ENCODE peak calls at places on chromosomes 11 and 22, in five cellular contexts. W, U, K, S and H are unnamed samples.

GRCh38 chr22:38867496-38868285 is 4.3 kb downstream of the CBX6 start:
- DNase-seq in S (no peak), U (no peak), W (no peak), K (peak; percentile 43), H (no peak)

GRCh38 chr11:15106201-15106965 is 8.3 kb upstream of the INSC start:
- DNase-seq in W (no peak), S (no peak), U (peak; percentile 75), K (no peak), H (no peak)

GRCh38 chr22:28442264-28442950 is 237.2 kb downstream of the TTC28 start:
- DNase-seq in U (peak; percentile 6), W (no peak), S (no peak), K (peak; percentile 91), H (no peak)

GRCh38 chr11:72899238-72899637 is 85.0 kb downstream of the ATG16L2 start:
- DNase-seq in U (no peak), K (no peak), W (no peak), S (no peak), H (no peak)

GRCh38 chr11:127106142-127106541 is 105.6 kb upstream of the KIRREL3 start:
- DNase-seq in W (no peak), S (no peak), K (peak; percentile 71), U (no peak), H (no peak)

GRCh38 chr22:27554106-27554814 is 247.3 kb downstream of the MN1 start:
- DNase-seq in W (no peak), U (no peak), S (no peak), K (no peak), H (no peak)

GRCh38 chr11:94776351-94777321 is 8.5 kb downstream of the AMOTL1 start:
- DNase-seq in K (peak; percentile 85), S (no peak), W (no peak), U (no peak), H (no peak)

GRCh38 chr11:35031869-35032268 is 107.1 kb upstream of the CD44 start:
- DNase-seq in K (no peak), S (peak; percentile 70), W (no peak), U (no peak), H (no peak)

GRCh38 chr11:66317766-66318575 is 1.1 kb upstream of the CD248 start:
- DNase-seq in S (no peak), W (no peak), K (peak; percentile 78), U (no peak), H (no peak)

GRCh38 chr11:118649941-118650340 is 29.5 kb downstream of the TREH start:
- DNase-seq in S (no peak), K (no peak), U (no peak), W (no peak), H (no peak)

GRCh38 chr11:43547900-43548381 is 132.6 kb upstream of the HSD17B12 start:
- DNase-seq in K (peak; percentile 69), U (no peak), W (no peak), S (no peak), H (no peak)

GRCh38 chr22:41286639-41287091 is 678 bp upstream of the RANGAP1 start:
- DNase-seq in K (no peak), W (no peak), U (no peak), S (no peak), H (no peak)

GRCh38 chr11:126048198-126048597 is 14.5 kb downstream of the CDON start:
- DNase-seq in S (no peak), U (no peak), W (no peak), K (no peak), H (no peak)

GRCh38 chr22:35299217-35299716 is 427 bp upstream of the TOM1 start:
- DNase-seq in K (no peak), S (peak; percentile 15), U (no peak), W (no peak), H (no peak)

GRCh38 chr11:24082241-24082640 is 414.6 kb upstream of the LUZP2 start:
- DNase-seq in U (no peak), K (no peak), W (no peak), S (no peak), H (no peak)

GRCh38 chr11:70292166-70292565 is 21.7 kb downstream of the PPFIA1 start:
- DNase-seq in K (no peak), S (no peak), U (no peak), W (no peak), H (no peak)

GRCh38 chr11:67194096-67194495 is 72.2 kb upstream of the GRK2 start:
- DNase-seq in S (no peak), W (no peak), K (no peak), U (no peak), H (no peak)

GRCh38 chr11:8917157-8917820 is 6.3 kb downstream of the AKIP1 start:
- DNase-seq in W (no peak), U (no peak), S (no peak), K (peak; percentile 70), H (peak; percentile 69)

GRCh38 chr11:25566298-25567200 is 765.4 kb upstream of the ANO3 start:
- DNase-seq in W (no peak), U (no peak), K (no peak), S (no peak), H (no peak)

DNA sequence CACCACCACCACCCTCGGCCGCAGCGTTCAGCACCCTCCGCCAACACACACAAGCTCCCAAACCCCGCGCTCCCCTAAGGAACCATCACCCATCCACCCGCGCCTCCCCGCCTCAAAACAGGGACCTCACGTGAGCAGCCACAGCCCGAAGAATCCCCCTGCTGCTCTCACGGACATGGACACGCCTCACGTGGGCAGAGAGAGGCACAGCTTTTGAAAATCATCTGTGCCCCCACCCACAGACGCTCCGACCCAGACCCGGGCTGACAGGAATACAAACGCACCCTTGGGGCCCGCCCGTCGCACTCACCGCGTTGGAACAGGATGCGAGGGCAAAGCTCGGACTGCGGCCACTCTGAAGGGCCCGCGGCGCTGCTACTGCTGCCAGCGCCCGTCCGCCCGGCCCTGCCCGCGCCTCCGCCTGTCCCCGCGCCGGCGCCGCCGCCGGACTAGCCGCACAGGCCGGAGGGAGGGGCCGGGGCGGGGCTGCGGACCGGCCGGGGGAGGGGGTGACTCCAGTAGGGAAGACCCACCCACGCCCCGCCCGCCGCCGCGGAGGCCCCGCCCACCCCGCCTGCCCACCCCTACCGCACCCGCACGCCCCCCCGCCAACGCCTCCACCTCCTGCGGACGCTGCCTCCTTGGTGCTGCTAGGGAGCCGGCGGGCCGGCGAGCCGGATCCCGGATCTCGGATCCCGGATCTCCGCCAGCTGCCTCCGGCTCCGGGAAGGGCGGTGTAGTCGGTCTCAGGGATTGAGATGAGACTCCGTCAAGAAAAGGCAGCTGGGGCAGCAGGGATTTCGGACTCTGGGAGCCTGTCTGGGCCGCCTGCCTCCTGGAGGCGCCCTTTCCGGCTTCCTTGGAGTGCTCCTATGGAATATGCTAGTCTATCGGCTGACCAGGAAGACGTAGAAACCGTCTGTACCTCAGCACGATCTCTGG is at the start of gene TRIM3:
- DNase-seq in W (peak; percentile 30), U (peak; percentile 60), S (peak; percentile 64), K (peak; percentile 98), H (peak; percentile 44)
- TF ChIP-seq CTCF in W (peak; percentile 42), U (no peak), S (peak; percentile 80), K (peak; percentile 53), H (peak; percentile 67)

DNA sequence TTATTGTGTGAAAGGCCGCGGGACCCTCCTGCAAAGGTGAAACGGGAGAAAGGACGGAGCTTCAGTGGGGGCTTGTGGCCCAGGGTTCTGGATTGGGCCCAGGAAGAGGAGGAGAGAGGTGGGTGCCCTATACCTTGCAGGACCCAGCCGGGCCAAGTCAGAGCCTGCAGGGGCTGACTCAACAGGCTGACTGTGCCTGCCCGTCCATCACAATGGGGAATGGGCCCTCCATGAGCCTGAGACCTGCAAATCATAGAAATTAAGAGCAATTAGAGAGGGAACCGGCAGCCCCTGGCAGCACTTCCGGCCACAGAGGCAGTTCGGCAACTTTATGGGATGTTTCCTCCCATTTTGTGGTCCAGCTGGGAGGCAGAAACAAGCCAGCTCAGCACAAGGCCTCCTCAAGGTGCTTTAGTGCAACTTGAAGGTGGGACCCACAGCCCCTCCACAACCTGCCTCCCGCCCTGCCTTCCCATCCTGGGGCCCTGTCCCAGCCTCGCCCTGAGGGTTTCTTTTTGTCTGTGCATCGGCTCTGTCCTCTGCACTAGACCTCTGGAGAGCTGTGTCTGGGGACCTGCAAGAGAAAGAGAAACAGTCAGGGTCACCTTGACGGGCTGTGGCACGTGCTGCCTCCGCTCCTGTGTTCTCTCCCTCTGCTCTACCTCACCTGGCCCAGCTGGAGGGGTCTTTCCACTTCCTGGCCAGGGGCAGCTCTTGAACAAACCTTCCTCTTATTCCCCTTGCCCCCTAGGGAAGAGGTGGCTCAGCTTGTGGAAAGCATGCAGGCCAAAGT is 19.1 kb upstream of the NECTIN1 start:
- DNase-seq in S (no peak), U (no peak), W (no peak), K (no peak), H (no peak)
- H3K36me3 ChIP-seq in S (no peaks in the 10 kb centered on the region), U (no peaks in the 10 kb centered on the region), W (no peaks in the 10 kb centered on the region), K (no peaks in the 10 kb centered on the region), H (no peaks in the 10 kb centered on the region)

GRCh38 chr22:19843857-19844422 is 10.7 kb downstream of the GNB1L start:
- DNase-seq in K (no peak), U (no peak), S (no peak), W (no peak), H (no peak)
- H3K4me3 ChIP-seq in K (no peak overlapping the region), U (no peak overlapping the region), S (no peak overlapping the region), W (no peak overlapping the region), H (no peak overlapping the region)

DNA sequence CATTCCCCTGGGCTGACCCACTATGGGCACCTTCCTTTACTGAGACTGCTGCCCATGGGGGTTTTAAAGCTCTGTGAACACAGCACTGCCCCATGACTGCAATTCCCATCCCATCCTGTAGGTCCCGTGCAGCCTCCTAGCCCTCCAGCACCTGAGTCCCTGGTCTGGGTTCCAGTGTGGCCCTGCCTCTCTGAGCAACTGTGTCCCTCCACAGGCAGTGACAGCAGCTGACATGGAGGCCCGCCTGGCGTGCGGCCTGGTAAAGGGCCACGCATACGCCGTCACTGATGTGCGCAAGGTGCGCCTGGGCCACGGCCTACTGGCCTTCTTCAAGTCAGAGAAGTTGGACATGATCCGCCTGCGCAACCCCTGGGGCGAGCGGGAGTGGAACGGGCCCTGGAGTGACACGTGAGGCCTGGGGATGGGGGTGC is 12.6 kb downstream of the OMP start:
- DNase-seq in W (no peak), S (no peak), K (peak; percentile 78), U (no peak), H (no peak)
- TF ChIP-seq CTCF in W (peak; percentile 49), S (no peak), K (peak; percentile 72), U (no peak), H (peak; percentile 23)

GRCh38 chr11:121488145-121488544 is 35.4 kb upstream of the SORL1-AS1 start:
- DNase-seq in W (no peak), K (no peak), S (no peak), U (no peak), H (no peak)

GRCh38 chr11:121486054-121486453 is 33.3 kb upstream of the SORL1-AS1 start:
- DNase-seq in K (peak; percentile 26), S (no peak), W (no peak), U (no peak), H (no peak)

GRCh38 chr11:121487191-121487590 is 34.4 kb upstream of the SORL1-AS1 start:
- DNase-seq in W (no peak), S (no peak), K (no peak), U (no peak), H (no peak)

GRCh38 chr11:121489823-121490222 is 37.1 kb upstream of the SORL1-AS1 start:
- DNase-seq in W (no peak), U (no peak), S (no peak), K (no peak), H (no peak)

GRCh38 chr11:121488641-121489040 is 35.9 kb upstream of the SORL1-AS1 start:
- DNase-seq in S (no peak), W (no peak), U (no peak), K (no peak), H (no peak)
- H3K36me3 ChIP-seq in S (no peaks in the 10 kb centered on the region), W (peaks cover 8% of the 10 kb centered on the region), U (no peaks in the 10 kb centered on the region), K (no peaks in the 10 kb centered on the region), H (no peaks in the 10 kb centered on the region)